ENCODE peak calls at places on chromosomes 12 and 14, in four cellular contexts. L is stimulated activated naive CD4-positive, alpha-beta T cell treated with Interleukin-2 at 50 U/mL for 16 hours; V is spleen; Y is activated T-cell treated with anti-CD3 and anti-CD28 coated beads for 1 hour. H is an unnamed sample.

GRCh38 chr12:45660330-45660729 is 69.2 kb upstream of the ARID2 start:
- DNase-seq in V (no peak), Y (no peak), L (no peak), H (peak; percentile 41)

GRCh38 chr12:11714626-11715025 is 65.2 kb downstream of the ETV6 start:
- DNase-seq in Y (no peak), V (no peak), L (no peak), H (no peak)

GRCh38 chr12:121038861-121039654 is at the start of gene OASL:
- DNase-seq in V (peak; percentile 79), Y (peak; percentile 57), L (peak; percentile 48), H (peak; percentile 19)

GRCh38 chr12:3055712-3056467 is 21.3 kb upstream of the TSPAN9 start:
- DNase-seq in L (no peak), V (peak; percentile 22), Y (no peak), H (peak; percentile 73)

GRCh38 chr14:59282366-59282765 is 93.9 kb downstream of the DAAM1 start:
- DNase-seq in V (no peak), L (no peak), Y (no peak), H (peak; percentile 66)

GRCh38 chr14:86654558-86655184 is 1124.7 kb downstream of the FLRT2 start:
- DNase-seq in V (no peak), Y (peak; percentile 3), L (peak; percentile 1), H (peak; percentile 19)

GRCh38 chr12:68850390-68850789 is 42.4 kb downstream of the MDM2 start:
- DNase-seq in L (no peak), Y (no peak), V (no peak), H (no peak)

GRCh38 chr14:78425332-78425731 is 255.2 kb downstream of the NRXN3 start:
- DNase-seq in V (no peak), L (no peak), Y (no peak), H (no peak)

GRCh38 chr12:72234871-72235270 is 37.3 kb upstream of the TRHDE start:
- DNase-seq in L (no peak), Y (no peak), V (no peak), H (no peak)

GRCh38 chr12:6635856-6636521 is at the start of gene LPAR5:
- DNase-seq in L (no peak), V (peak; percentile 93), Y (no peak), H (no peak)

GRCh38 chr14:99352688-99353280 is 80.8 kb upstream of the BCL11B start:
- DNase-seq in Y (no peak), V (no peak), L (no peak), H (no peak)

GRCh38 chr12:5497329-5498058 is 65.6 kb downstream of the NTF3 start:
- DNase-seq in Y (no peak), L (no peak), V (no peak), H (no peak)

GRCh38 chr12:113802966-113803828 is 162.9 kb downstream of the RBM19 start:
- DNase-seq in Y (no peak), L (no peak), V (peak; percentile 54), H (no peak)

GRCh38 chr12:57107456-57107855 is 3.7 kb downstream of the STAT6 start:
- DNase-seq in Y (no peak), V (no peak), L (no peak), H (no peak)

GRCh38 chr14:96176811-96177211 is 27.8 kb upstream of the BDKRB2 start:
- DNase-seq in L (no peak), V (no peak), Y (no peak), H (no peak)

GRCh38 chr12:98644712-98645571 is at the start of the genes APAF1 and IKBIP:
- DNase-seq in Y (peak; percentile 96), L (peak; percentile 94), V (peak; percentile 100), H (peak; percentile 97)

GRCh38 chr12:32586390-32586789 is 92.7 kb upstream of the DNM1L start:
- DNase-seq in V (no peak), L (no peak), Y (no peak), H (no peak)

GRCh38 chr14:99724196-99724891 is 40.2 kb downstream of the CYP46A1 start:
- DNase-seq in L (no peak), V (peak; percentile 39), Y (no peak), H (no peak)

GRCh38 chr14:100677152-100677924 is 49.4 kb upstream of the DLK1 start:
- DNase-seq in Y (no peak), L (no peak), V (peak; percentile 85), H (peak; percentile 58)

GRCh38 chr14:55383541-55384140 is 28.0 kb downstream of the ATG14 start:
- DNase-seq in Y (no peak), L (no peak), V (no peak), H (peak; percentile 32)

GRCh38 chr14:85566603-85567002 is 36.7 kb downstream of the FLRT2 start:
- DNase-seq in V (no peak), L (no peak), Y (no peak), H (no peak)

GRCh38 chr14:102937331-102938175 is 15.1 kb downstream of the AMN start:
- DNase-seq in Y (no peak), V (peak; percentile 64), L (no peak), H (no peak)

GRCh38 chr14:74594021-74594420 is 18.0 kb downstream of the LTBP2 start:
- DNase-seq in V (no peak), L (no peak), Y (no peak), H (no peak)

GRCh38 chr12:96652870-96653269 is 163.5 kb downstream of the CFAP54 start:
- DNase-seq in V (no peak), L (no peak), Y (no peak), H (no peak)

GRCh38 chr14:21096889-21097615 is 1.4 kb downstream of the ZNF219 start:
- DNase-seq in L (no peak), Y (no peak), V (no peak), H (no peak)

GRCh38 chr14:70919774-70920173 is 12.5 kb downstream of the PCNX1 start:
- DNase-seq in L (peak; percentile 13), Y (no peak), V (no peak), H (no peak)

GRCh38 chr14:93970589-93970966 is 5.8 kb downstream of the ASB2 start:
- DNase-seq in Y (peak; percentile 55), L (peak; percentile 72), V (peak; percentile 91), H (no peak)